ENCODE peak calls at places on chromosomes 7 and 10, in five cellular contexts. Z, N, M, R and B are unnamed samples. For H3K9me3, the result is how much of the 10 kb centered on the place peaks cover.

GRCh38 chr7:111958889-111959288 is 247.3 kb downstream of the DOCK4 start:
- DNase-seq in Z (no peak), N (no peak), R (no peak), M (no peak), B (no peak)

GRCh38 chr7:21507627-21508343 is 35.1 kb upstream of the DNAH11 start:
- DNase-seq in N (peak), M (no peak), R (no peak), Z (no peak), B (no peak)

GRCh38 chr7:27146491-27147210 is 923 bp downstream of the HOXA6 start:
- DNase-seq in Z (peak), M (no peak), R (no peak), N (no peak), B (no peak)

GRCh38 chr7:112400141-112400540 is 50.1 kb upstream of the IFRD1 start:
- DNase-seq in R (no peak), M (no peak), N (no peak), Z (no peak), B (no peak)

GRCh38 chr10:3766046-3766761 is 18.8 kb downstream of the KLF6 start:
- DNase-seq in Z (no peak), N (no peak), M (no peak), R (no peak), B (no peak)

GRCh38 chr7:131007439-131008330 is 273.7 kb upstream of the KLF14 start:
- DNase-seq in R (peak), Z (peak), M (peak), N (peak), B (no peak)

GRCh38 chr10:23693398-23693797 is 254.5 kb downstream of the OTUD1 start:
- DNase-seq in Z (no peak), N (no peak), R (no peak), M (peak), B (no peak)

GRCh38 chr7:101612885-101613490 is 16.1 kb downstream of the MYL10 start:
- DNase-seq in Z (peak), R (no peak), M (no peak), N (no peak), B (no peak)

GRCh38 chr10:48536226-48536500 is 68.7 kb downstream of the ARHGAP22 start:
- DNase-seq in M (no peak), R (no peak), N (no peak), Z (no peak), B (no peak)

GRCh38 chr10:44897049-44897448 is 14.1 kb upstream of the TMEM72 start:
- DNase-seq in R (no peak), N (no peak), M (no peak), Z (no peak), B (no peak)

GRCh38 chr10:90847436-90847835 is 10.4 kb downstream of the HTR7 start:
- DNase-seq in N (no peak), R (no peak), Z (no peak), M (peak), B (no peak)

GRCh38 chr7:12716134-12716667 is 28.8 kb downstream of the ARL4A start:
- DNase-seq in N (no peak), R (no peak), M (no peak), Z (no peak), B (no peak)

GRCh38 chr7:143906895-143907294 is 4.9 kb upstream of the TCAF1 start:
- DNase-seq in N (no peak), M (no peak), Z (no peak), R (no peak), B (no peak)

GRCh38 chr7:129553861-129554530 is 51.7 kb downstream of the SMKR1 start:
- DNase-seq in N (peak), R (peak), M (peak), Z (no peak), B (no peak)

GRCh38 chr7:68246189-68246633 is 1249.6 kb downstream of the TYW1 start:
- DNase-seq in M (no peak), Z (no peak), R (no peak), N (no peak), B (no peak)

GRCh38 chr7:21063106-21063505 is 276.4 kb upstream of the SP8 start:
- DNase-seq in Z (no peak), R (no peak), N (no peak), M (peak), B (no peak)

GRCh38 chr10:56370217-56371113 is 9.4 kb upstream of the ZWINT start:
- DNase-seq in Z (no peak), M (no peak), R (no peak), N (no peak), B (no peak)

GRCh38 chr10:76558996-76559888 is 1078.4 kb downstream of the KCNMA1 start:
- DNase-seq in R (no peak), Z (no peak), M (peak), N (no peak), B (no peak)

GRCh38 chr7:100396421-100396982 is 23.2 kb downstream of the PILRA start:
- DNase-seq in M (no peak), N (no peak), R (no peak), Z (no peak), B (no peak)

GRCh38 chr7:87627634-87627994 is 584 bp upstream of the RUNDC3B start:
- DNase-seq in Z (peak), M (no peak), R (no peak), N (no peak), B (no peak)

GRCh38 chr10:101903827-101904520 is 60.4 kb upstream of the KCNIP2 start:
- DNase-seq in R (no peak), Z (no peak), N (no peak), M (no peak), B (no peak)

GRCh38 chr10:45470098-45471012 is 96.3 kb downstream of the ALOX5 start:
- DNase-seq in N (peak), M (no peak), R (peak), Z (no peak), B (peak)

GRCh38 chr10:22180724-22181123 is 37.1 kb downstream of the EBLN1 start:
- DNase-seq in M (no peak), N (no peak), R (no peak), Z (no peak), B (no peak)

GRCh38 chr10:83801983-83802382 is 337.3 kb upstream of the GHITM start:
- DNase-seq in N (no peak), Z (no peak), R (no peak), M (no peak), B (no peak)

GRCh38 chr10:102850025-102850518 is 4.0 kb upstream of the BORCS7 start:
- DNase-seq in M (no peak), Z (no peak), N (no peak), R (no peak), B (no peak)

GRCh38 chr10:63866075-63866746 is 345.0 kb downstream of the REEP3 start:
- DNase-seq in N (peak), R (peak), Z (no peak), M (peak), B (peak)

GRCh38 chr7:26698806-26699205 is 165.6 kb downstream of the SKAP2 start:
- DNase-seq in R (no peak), Z (no peak), N (no peak), M (no peak), B (no peak)

DNA sequence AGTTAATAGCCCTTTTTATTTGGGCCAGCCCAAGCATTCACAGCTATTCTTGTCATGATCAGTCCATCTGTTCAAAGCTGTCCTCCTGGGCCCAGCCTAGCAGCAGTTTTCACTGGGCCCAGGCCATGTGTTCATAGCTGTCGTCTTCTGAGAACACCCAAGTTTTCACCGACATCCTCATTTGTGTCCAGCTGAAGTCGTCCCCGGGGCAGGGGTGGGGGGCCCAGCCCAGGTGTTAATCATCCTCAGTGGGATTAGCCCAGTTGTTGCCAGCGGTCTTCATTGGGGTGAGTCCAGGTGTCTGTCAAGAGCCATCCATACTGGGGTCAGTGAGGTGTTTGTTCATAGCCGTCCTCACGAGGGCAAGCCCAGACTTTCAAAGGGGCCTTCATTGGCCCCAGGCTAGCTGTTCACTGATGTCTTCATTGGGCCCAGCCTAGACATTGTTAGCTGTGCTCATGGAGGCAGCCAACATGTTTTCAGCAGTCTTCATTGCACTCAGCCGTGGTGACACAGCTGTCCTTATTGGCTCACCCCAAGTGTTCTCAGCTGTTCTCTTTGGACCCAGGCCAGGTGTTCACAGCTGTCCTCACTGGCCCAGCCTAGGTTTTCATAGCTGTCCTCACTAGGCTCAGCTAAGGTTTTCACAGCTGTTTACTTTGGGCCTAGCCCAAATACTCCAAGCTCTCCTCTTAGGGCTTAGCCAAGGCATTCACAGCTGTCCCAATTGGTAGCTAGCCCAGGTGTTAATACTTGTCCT is 10.0 kb downstream of the FRG2B start:
- DNase-seq in N (no peak), R (no peak), M (peak), Z (no peak), B (no peak)
- H3K9me3 ChIP-seq in N (under half), R (under half), M (under half), Z (under half), B (under half)

DNA sequence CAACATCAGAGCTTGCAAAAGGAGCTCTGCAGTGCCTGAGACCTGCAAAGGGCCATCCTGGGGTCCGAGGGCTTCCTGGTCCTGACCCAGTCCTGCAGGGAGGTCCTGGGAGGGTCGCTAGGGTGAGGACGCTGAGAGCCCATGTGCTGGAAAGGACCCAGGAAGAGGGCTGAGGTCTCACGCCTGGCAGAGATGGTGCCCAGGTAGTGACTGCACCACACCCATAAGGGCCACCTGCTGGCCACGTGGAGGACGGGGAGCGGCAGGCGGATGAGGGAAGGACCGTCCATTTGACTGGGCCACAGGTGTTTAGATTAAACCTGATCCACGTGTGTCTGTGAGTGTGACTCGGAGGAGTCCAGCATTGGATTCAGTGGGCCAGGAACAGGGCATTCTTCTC is 392.8 kb downstream of the DNAJB6 start:
- DNase-seq in R (no peak), Z (no peak), N (no peak), M (no peak), B (no peak)
- H3K9me3 ChIP-seq in R (under half), Z (under half), N (under half), M (under half), B (under half)

DNA sequence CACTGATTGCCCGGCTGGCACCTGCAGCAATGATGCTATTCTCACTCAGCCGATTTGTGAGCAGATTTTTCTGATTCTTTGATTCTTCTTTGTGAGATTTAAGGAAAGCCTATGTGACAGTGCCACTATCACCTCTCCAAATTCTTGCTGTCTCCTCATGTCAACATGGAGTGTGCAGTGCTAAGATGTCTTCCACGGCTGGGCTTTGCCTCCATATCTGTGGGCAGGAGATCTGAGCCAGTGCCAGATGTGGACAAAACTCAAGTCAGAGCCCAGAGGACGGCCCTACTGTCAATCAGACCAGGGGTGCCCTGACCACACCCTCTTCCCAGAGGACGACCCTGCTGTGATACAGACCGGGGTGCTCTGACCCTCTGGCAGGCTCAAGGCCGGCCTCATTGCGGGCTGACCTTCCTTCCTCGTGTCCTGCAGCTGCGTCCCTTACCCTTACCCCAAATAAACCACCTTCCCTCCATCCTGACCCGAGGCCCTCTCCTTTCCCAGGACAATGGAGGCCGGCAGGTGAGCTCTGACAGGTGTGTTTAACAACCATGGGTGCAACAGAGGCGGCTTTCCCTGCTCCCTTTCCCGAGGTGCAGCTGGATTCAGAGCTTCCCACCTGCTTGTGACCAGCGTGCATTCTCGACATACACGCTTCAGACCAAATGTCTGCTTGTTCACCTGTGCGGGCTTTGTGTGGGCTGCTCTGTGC is 221.4 kb downstream of the ADARB2 start:
- DNase-seq in R (no peak), M (no peak), Z (no peak), N (no peak), B (no peak)
- H3K9me3 ChIP-seq in R (under half), M (under half), Z (under half), N (under half), B (under half)

GRCh38 chr7:57308631-57309408 is 141.2 kb upstream of the ZNF716 start:
- DNase-seq in Z (no peak), M (no peak), R (no peak), N (no peak), B (no peak)

GRCh38 chr7:57300747-57301146 is 149.2 kb upstream of the ZNF716 start:
- DNase-seq in R (no peak), M (no peak), Z (no peak), N (no peak), B (no peak)

DNA sequence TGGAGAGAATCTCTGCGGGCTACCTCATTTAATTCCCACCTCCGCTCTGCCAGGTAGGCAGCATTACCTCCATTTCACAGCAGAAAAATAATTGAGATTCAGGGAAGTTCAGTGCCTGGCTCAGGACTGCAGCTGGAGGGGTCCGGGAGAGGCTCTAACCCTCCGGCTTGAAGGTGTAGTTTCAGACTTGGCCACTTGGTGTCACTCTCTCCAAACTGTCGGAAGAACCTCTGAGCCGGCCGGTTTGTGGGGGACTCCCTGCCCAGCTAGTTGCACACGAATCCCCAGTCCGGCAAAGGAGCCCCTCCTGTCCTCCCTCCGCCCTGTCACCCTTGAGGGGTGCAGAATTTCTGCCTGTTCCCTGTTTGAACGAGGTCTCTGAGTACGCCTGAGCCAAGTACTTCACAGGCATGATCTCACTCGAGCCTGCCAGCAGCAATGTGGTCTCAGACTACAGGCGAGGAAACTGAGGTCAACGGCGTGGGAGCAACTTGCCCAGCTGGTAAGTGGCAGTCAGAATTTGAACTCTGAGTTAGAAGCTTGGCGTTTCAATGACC is 144.7 kb upstream of the ZNF716 start:
- DNase-seq in R (no peak), Z (no peak), N (no peak), M (no peak), B (no peak)
- H3K9me3 ChIP-seq in R (under half), Z (under half), N (under half), M (under half), B (under half)

GRCh38 chr7:157943561-157943960 is 606.8 kb downstream of the DNAJB6 start:
- DNase-seq in N (no peak), M (no peak), Z (no peak), R (no peak), B (no peak)

GRCh38 chr7:157940497-157940896 is 603.7 kb downstream of the DNAJB6 start:
- DNase-seq in Z (no peak), R (no peak), N (no peak), M (no peak), B (no peak)

GRCh38 chr7:157944051-157944450 is 607.2 kb downstream of the DNAJB6 start:
- DNase-seq in M (no peak), R (no peak), N (no peak), Z (no peak), B (no peak)

GRCh38 chr7:157938211-157938610 is 601.4 kb downstream of the DNAJB6 start:
- DNase-seq in R (no peak), N (no peak), M (no peak), Z (no peak), B (no peak)

GRCh38 chr7:157941210-157941609 is 604.4 kb downstream of the DNAJB6 start:
- DNase-seq in M (no peak), R (no peak), N (no peak), Z (no peak), B (no peak)
- H3K9me3 ChIP-seq in M (under half), R (under half), N (under half), Z (under half), B (under half)

GRCh38 chr10:37775612-37776011 is 81.8 kb downstream of the ZNF248 start:
- DNase-seq in M (no peak), R (no peak), Z (no peak), N (no peak), B (no peak)
- H3K9me3 ChIP-seq in M (under half), R (under half), Z (under half), N (under half), B (under half)

GRCh38 chr7:134084488-134085144 is 42.5 kb upstream of the LRGUK start:
- DNase-seq in R (no peak), N (no peak), M (no peak), Z (no peak), B (no peak)

GRCh38 chr7:134089446-134089845 is 37.7 kb upstream of the LRGUK start:
- DNase-seq in R (no peak), N (no peak), Z (no peak), M (no peak), B (no peak)

GRCh38 chr7:134085315-134085714 is 41.8 kb upstream of the LRGUK start:
- DNase-seq in M (no peak), Z (no peak), N (no peak), R (no peak), B (no peak)

GRCh38 chr7:134088199-134088598 is 38.9 kb upstream of the LRGUK start:
- DNase-seq in Z (no peak), R (no peak), M (no peak), N (no peak), B (no peak)

DNA sequence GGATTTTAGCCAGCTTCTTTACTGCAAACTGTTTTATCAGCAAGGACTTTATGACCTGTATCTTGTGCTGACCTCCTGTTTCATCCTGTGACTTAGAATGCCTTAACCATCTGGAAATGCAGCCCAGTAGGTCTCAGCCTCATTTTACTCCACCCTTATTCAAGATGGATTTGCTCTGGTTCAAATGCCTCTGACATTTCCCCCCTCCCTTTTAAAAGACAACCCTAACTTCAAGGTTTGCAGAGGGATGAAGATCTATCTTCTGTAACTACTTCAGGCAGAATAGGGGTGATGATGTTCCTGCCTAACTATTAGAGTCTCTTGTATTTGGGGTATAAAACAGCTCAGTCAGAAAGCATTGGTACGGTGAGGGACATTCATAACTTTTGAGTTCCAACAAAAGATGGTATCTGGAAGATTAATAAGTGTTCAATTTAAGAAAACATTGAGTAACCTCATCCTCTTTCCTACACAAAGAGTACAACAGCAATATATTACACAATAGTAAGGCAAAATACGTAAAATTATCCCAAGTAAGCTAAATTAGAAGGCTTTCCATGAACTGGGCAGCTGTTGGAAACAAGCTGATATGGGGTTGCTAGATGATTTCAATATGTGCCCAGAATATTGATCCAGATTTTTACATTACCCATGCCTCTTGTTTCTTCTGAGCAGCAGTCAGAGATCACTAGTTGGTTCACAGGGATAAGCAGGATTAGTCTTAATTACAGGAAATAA is 40.0 kb upstream of the LRGUK start:
- DNase-seq in Z (no peak), M (no peak), N (no peak), R (no peak), B (no peak)
- H3K9me3 ChIP-seq in Z (under half), M (under half), N (under half), R (under half), B (under half)

GRCh38 chr7:3575753-3576531 is 274.9 kb downstream of the SDK1 start:
- DNase-seq in R (no peak), M (no peak), N (no peak), Z (no peak), B (no peak)
- H3K9me3 ChIP-seq in R (under half), M (under half), N (under half), Z (under half), B (under half)